ENCODE peak calls at places on chromosomes 12 and 14, in four cellular contexts. S, Q, P and V are unnamed samples.
A peak's percentile ranks its signal among the peaks of the same experiment; 100 is the strongest.

GRCh38 chr14:29906256-29906885 is 21.3 kb downstream of the PRKD1 start:
- DNase-seq in S (peak; percentile 70), Q (no peak), P (no peak), V (no peak)

GRCh38 chr12:116931665-116932064 is 20.9 kb downstream of the FBXW8 start:
- DNase-seq in S (peak; percentile 36), Q (no peak), P (no peak), V (no peak)

GRCh38 chr14:104389326-104390220 is 190.0 kb upstream of the C14orf180 start:
- DNase-seq in S (no peak), Q (no peak), P (no peak), V (no peak)

GRCh38 chr12:123097521-123098084 is 53.3 kb downstream of the PITPNM2 start:
- DNase-seq in S (no peak), Q (no peak), P (no peak), V (no peak)

GRCh38 chr14:68243441-68244010 is 423.9 kb downstream of the RAD51B start:
- DNase-seq in S (no peak), Q (no peak), P (no peak), V (no peak)

GRCh38 chr14:102029956-102030355 is 56.9 kb downstream of the HSP90AA1 start:
- DNase-seq in S (peak; percentile 52), Q (no peak), P (no peak), V (no peak)

GRCh38 chr12:124454735-124455134 is 112.7 kb downstream of the NCOR2 start:
- DNase-seq in S (peak; percentile 79), Q (no peak), P (no peak), V (no peak)

GRCh38 chr14:96203635-96204034 is 1.0 kb upstream of the BDKRB2 start:
- DNase-seq in S (no peak), Q (no peak), P (no peak), V (no peak)

GRCh38 chr12:109537136-109537535 is 36.2 kb downstream of the MMAB start:
- DNase-seq in S (no peak), Q (no peak), P (no peak), V (no peak)

GRCh38 chr12:114288071-114288470 is 117.9 kb downstream of the TBX5 start:
- DNase-seq in S (no peak), Q (no peak), P (no peak), V (no peak)

GRCh38 chr14:85572845-85573244 is 42.9 kb downstream of the FLRT2 start:
- DNase-seq in S (peak; percentile 93), Q (no peak), P (no peak), V (no peak)
- H3K9ac ChIP-seq in S (no peak overlapping the region), Q (no peak overlapping the region), P (no peak overlapping the region), V (no peak overlapping the region)

DNA sequence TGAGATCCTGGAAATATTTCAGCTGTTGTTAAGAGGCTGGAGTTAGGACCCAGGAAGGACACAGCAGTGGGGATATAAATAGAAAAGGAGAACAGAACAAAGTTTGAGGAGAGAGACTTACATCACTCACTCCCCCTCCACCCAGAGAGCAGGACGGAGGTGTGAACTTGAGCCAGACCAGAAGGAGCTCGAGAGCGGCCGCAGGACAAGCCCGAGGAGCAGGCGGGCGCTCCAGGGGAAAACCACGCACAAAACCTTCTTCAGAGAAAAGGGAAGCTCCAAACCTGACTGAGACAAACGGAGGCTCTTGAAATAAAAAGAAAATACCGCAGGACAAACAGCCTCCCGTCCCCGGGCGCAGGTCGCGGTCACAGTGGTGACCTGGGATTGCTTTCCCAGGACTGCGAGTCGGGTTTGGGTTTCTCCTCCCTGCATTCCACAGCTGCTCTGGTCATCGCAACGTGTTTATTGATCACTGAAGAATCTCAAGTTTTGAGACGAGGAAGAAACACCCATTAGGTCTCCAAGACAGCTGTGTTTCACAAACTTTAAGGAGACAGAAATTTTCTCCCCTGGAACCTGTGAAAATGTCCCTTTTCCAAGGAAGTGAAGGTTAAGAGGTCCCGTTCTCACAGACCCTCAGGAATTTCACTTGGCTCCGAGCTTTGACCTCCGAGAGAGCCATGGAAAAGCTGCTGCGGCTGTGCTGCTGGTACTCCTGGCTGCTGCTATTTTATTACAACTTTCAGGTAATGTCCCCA is at the start of gene ADGRD1:
- DNase-seq in S (peak; percentile 74), Q (no peak), P (no peak), V (no peak)
- TF ChIP-seq EZH2phosphoT487 in S (no peak), Q (no peak), P (no peak), V (no peak)

GRCh38 chr12:6954316-6954710 is 3.2 kb downstream of the PTPN6 start:
- DNase-seq in S (no peak), Q (no peak), P (no peak), V (no peak)
- H3K9ac ChIP-seq in S (no peak overlapping the region), Q (no peak overlapping the region), P (no peak overlapping the region), V (peak overlapping the region; percentile 23)

GRCh38 chr12:57629897-57630471 is 3.0 kb downstream of the B4GALNT1 start:
- DNase-seq in S (no peak), Q (no peak), P (peak; percentile 1), V (no peak)
- TF ChIP-seq EZH2phosphoT487 in S (no peak), Q (no peak), P (no peak), V (no peak)

GRCh38 chr12:75526655-75527511 is 15.5 kb upstream of the KRR1 start:
- DNase-seq in S (peak; percentile 72), Q (peak; percentile 40), P (peak; percentile 55), V (peak; percentile 78)
- H3K9ac ChIP-seq in S (no peak overlapping the region), Q (peak overlapping the region; percentile 26), P (no peak overlapping the region), V (no peak overlapping the region)

DNA sequence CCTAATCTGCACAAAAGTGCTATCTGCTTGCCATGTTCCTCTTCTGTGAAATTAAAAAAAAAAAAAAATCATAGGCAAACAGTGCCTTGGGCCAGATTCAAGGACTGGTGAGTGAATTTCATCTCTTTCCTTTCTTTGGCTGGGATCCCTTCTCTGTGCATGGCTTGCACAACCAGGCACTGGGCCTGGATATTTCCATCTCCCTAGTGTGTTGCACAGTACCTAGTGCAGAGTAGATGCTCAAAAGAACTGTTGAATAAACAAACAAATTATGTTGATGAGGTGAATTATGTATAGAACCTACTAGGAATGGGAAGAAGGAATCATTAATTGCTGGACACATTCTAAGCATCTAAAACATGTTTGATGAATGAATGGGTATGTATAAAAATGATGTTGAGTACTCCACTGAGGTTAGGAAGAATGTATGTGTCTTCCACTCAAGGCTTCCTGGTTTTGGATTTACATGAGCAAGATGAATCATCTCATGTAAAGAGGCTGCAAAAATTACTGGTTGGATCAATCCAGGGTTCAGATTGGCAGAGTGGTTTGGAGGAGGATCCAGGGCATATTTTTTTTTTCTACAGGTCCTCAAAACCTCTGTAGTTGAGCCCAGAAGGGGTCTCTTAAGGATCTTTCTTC is 93.2 kb downstream of the EMP1 start:
- DNase-seq in S (peak; percentile 28), Q (no peak), P (no peak), V (no peak)
- TF ChIP-seq EZH2phosphoT487 in S (no peak), Q (no peak), P (no peak), V (no peak)

DNA sequence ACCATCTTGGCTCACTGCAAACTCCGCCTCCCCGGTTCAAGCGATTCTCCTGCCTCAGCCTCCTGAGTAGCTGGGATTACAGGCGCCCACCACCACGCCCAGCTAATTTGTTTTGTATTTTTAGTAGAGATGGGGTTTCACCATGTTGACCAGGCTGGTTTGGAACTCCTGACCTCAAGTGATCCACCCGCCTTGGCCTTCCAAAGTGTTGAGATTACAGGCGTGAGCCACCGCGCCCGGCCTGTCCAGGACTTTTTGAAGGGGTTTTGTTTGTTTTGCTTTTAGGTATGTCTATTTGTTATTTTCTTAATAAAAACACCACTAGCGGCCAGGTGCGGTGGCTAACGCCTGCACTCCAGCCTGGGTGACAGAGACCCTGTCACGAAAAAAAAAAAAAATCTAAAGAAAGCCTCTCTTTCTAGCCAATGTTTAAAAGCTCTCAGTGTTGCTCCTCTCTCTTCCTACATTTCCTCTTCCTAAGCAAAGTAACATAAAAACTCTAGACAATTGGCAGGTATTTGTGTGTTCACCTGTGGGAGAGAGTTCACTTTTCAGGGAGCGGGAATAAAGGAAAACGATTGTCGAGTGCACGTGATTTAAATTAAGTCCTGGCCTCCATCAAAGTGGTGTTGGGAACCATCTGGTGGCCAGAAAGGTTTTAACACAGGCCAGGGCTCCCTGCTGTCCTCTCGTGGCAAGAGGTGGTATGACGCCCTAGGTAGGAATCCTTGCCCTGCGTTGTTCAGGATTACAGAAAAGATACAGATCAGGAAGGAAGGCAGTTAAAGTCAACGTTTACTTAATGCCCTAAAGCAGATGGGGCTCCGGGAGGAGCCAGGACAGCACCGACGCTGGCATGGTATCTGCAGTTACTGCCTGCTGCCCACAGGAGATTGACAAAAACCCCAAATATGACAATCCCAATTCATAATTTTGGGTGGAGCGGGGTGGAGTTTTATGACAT is 36.2 kb upstream of the ATP23 start:
- DNase-seq in S (peak; percentile 92), Q (peak; percentile 89), P (peak; percentile 93), V (peak; percentile 84)
- H3K9ac ChIP-seq in S (peak overlapping the region; percentile 19), Q (no peak overlapping the region), P (no peak overlapping the region), V (no peak overlapping the region)

GRCh38 chr14:52051861-52052260 is 17.0 kb downstream of the NID2 start:
- DNase-seq in S (peak; percentile 78), Q (no peak), P (no peak), V (no peak)
- TF ChIP-seq EZH2phosphoT487 in S (no peak), Q (no peak), P (no peak), V (no peak)